ENCODE peak calls at places on chromosomes 13 and 19, in six cellular contexts. One of them, this sample, is unnamed.

GRCh38 chr13:48125794-48126228 is 30.9 kb upstream of the MED4 start:
- DNase-seq in mucosa of gallbladder: peak
- DNase-seq in CD8-positive, alpha-beta memory T cell: no peak
- DNase-seq in MCF 10A: no peak
- DNase-seq in iris pigment epithelial cell: peak
- DNase-seq in C1 segment of cervical spinal cord: no peak
- DNase-seq in this sample: no peak

GRCh38 chr13:109389456-109389855 is 396.9 kb downstream of the IRS2 start:
- DNase-seq in mucosa of gallbladder: no peak
- DNase-seq in CD8-positive, alpha-beta memory T cell: no peak
- DNase-seq in MCF 10A: no peak
- DNase-seq in iris pigment epithelial cell: no peak
- DNase-seq in C1 segment of cervical spinal cord: no peak
- DNase-seq in this sample: no peak

GRCh38 chr13:104779311-104779710 is 1713.1 kb upstream of the SLC10A2 start:
- DNase-seq in mucosa of gallbladder: no peak
- DNase-seq in CD8-positive, alpha-beta memory T cell: no peak
- DNase-seq in MCF 10A: peak
- DNase-seq in iris pigment epithelial cell: peak
- DNase-seq in C1 segment of cervical spinal cord: no peak
- DNase-seq in this sample: no peak

GRCh38 chr13:25217023-25217909 is 45.2 kb upstream of the AMER2 start:
- DNase-seq in mucosa of gallbladder: no peak
- DNase-seq in CD8-positive, alpha-beta memory T cell: no peak
- DNase-seq in MCF 10A: peak
- DNase-seq in iris pigment epithelial cell: peak
- DNase-seq in C1 segment of cervical spinal cord: no peak
- DNase-seq in this sample: no peak

GRCh38 chr19:43406297-43406696 is 8.4 kb upstream of the TEX101 start:
- DNase-seq in mucosa of gallbladder: no peak
- DNase-seq in CD8-positive, alpha-beta memory T cell: no peak
- DNase-seq in MCF 10A: no peak
- DNase-seq in iris pigment epithelial cell: no peak
- DNase-seq in C1 segment of cervical spinal cord: no peak
- DNase-seq in this sample: no peak

GRCh38 chr19:33795370-33796163 is 1.1 kb upstream of the KCTD15 start:
- DNase-seq in mucosa of gallbladder: peak
- DNase-seq in CD8-positive, alpha-beta memory T cell: no peak
- DNase-seq in MCF 10A: peak
- DNase-seq in iris pigment epithelial cell: peak
- DNase-seq in C1 segment of cervical spinal cord: peak
- DNase-seq in this sample: no peak

GRCh38 chr19:45032421-45032820 is 6.4 kb upstream of the CLASRP start:
- DNase-seq in mucosa of gallbladder: no peak
- DNase-seq in CD8-positive, alpha-beta memory T cell: no peak
- DNase-seq in MCF 10A: no peak
- DNase-seq in iris pigment epithelial cell: no peak
- DNase-seq in C1 segment of cervical spinal cord: no peak
- DNase-seq in this sample: no peak

GRCh38 chr19:15074371-15074770 is 7.6 kb upstream of the OR1I1 start:
- DNase-seq in mucosa of gallbladder: no peak
- DNase-seq in CD8-positive, alpha-beta memory T cell: no peak
- DNase-seq in MCF 10A: no peak
- DNase-seq in iris pigment epithelial cell: no peak
- DNase-seq in C1 segment of cervical spinal cord: no peak
- DNase-seq in this sample: no peak